ENCODE peak calls at places on chromosomes 1 and 21, in seven cellular contexts. Y is T-helper 2 cell; X is stimulated activated CD8-positive, alpha-beta memory T cell treated with anti-CD3 and anti-CD28 coated beads, Interleukin-15, amount 100 ng/mL, for 24 hours; T is stimulated activated CD4-positive, alpha-beta T cell treated with anti-CD3 and anti-CD28 coated beads, Interleukin-15, amount 100 ng/mL, for 1 hour; D is HEK293T; L is foreskin fibroblast; S is fibroblast of lung. H is an unnamed sample.

GRCh38 chr1:1564278-1564677 is 10.4 kb downstream of the SSU72 start:
- DNase-seq in S (no peak), Y (no peak), T (no peak), X (no peak), L (no peak), D (no peak), H (no peak)

GRCh38 chr1:167629681-167630567 is at the start of gene RCSD1:
- DNase-seq in T (no peak), D (no peak), S (peak), L (no peak), X (no peak), Y (peak), H (peak)

GRCh38 chr21:37233551-37234146 is 33.5 kb downstream of the VPS26C start:
- DNase-seq in L (no peak), S (no peak), X (no peak), T (no peak), Y (no peak), D (no peak), H (no peak)

GRCh38 chr1:18922319-18922726 is 20.0 kb upstream of the ALDH4A1 start:
- DNase-seq in T (no peak), S (peak), X (no peak), L (peak), D (peak), Y (no peak), H (peak)

GRCh38 chr21:33109574-33110339 is 39.8 kb downstream of the OLIG1 start:
- DNase-seq in D (peak), Y (no peak), T (no peak), X (no peak), L (no peak), S (no peak), H (peak)

GRCh38 chr1:21909787-21910503 is 27.2 kb downstream of the HSPG2 start:
- DNase-seq in T (no peak), S (peak), L (no peak), D (no peak), X (no peak), Y (no peak), H (peak)

GRCh38 chr1:164636744-164637143 is 77.8 kb downstream of the PBX1 start:
- DNase-seq in X (no peak), D (no peak), T (no peak), L (no peak), S (no peak), Y (no peak), H (no peak)

GRCh38 chr21:46116189-46116845 is 18.4 kb downstream of the COL6A2 start:
- DNase-seq in T (no peak), X (no peak), D (no peak), S (no peak), L (no peak), Y (peak), H (peak)

GRCh38 chr1:24111264-24111997 is 504 bp downstream of the MYOM3 start:
- DNase-seq in X (no peak), D (no peak), T (no peak), L (no peak), S (no peak), Y (no peak), H (no peak)

GRCh38 chr1:162369571-162369970 is 7.1 kb downstream of the SPATA46 start:
- DNase-seq in S (no peak), X (no peak), L (no peak), D (no peak), T (no peak), Y (no peak), H (no peak)

GRCh38 chr1:211247921-211248320 is 11.2 kb upstream of the RCOR3 start:
- DNase-seq in X (no peak), L (no peak), T (no peak), Y (no peak), D (no peak), S (no peak), H (no peak)

GRCh38 chr1:167455786-167456446 is 62.4 kb downstream of the CD247 start:
- DNase-seq in L (no peak), T (no peak), S (peak), Y (peak), X (no peak), D (peak), H (peak)

GRCh38 chr1:110627763-110628162 is 21.6 kb upstream of the KCNA2 start:
- DNase-seq in Y (no peak), X (no peak), S (no peak), D (no peak), T (no peak), L (no peak), H (no peak)

GRCh38 chr1:37797750-37798345 is 4.2 kb downstream of the MANEAL start:
- DNase-seq in L (peak), Y (no peak), T (no peak), X (no peak), D (no peak), S (peak), H (no peak)

GRCh38 chr1:231796141-231796540 is 169.6 kb downstream of the DISC1 start:
- DNase-seq in D (no peak), Y (no peak), S (no peak), L (no peak), X (no peak), T (no peak), H (no peak)

GRCh38 chr1:212760126-212760823 is 31.3 kb downstream of the NSL1 start:
- DNase-seq in S (no peak), D (peak), T (no peak), Y (peak), L (no peak), X (no peak), H (peak)

GRCh38 chr1:19461352-19461645 is 24.0 kb downstream of the CAPZB start:
- DNase-seq in D (no peak), S (no peak), Y (no peak), X (no peak), L (no peak), T (no peak), H (no peak)

GRCh38 chr21:36454079-36454478 is 25.8 kb downstream of the CLDN14 start:
- DNase-seq in S (no peak), T (no peak), L (no peak), D (no peak), Y (no peak), X (no peak), H (no peak)

GRCh38 chr21:29248124-29248523 is 50.6 kb upstream of the BACH1 start:
- DNase-seq in S (no peak), T (no peak), D (no peak), X (no peak), L (no peak), Y (no peak), H (no peak)

GRCh38 chr1:164922585-164922984 is 363.6 kb downstream of the PBX1 start:
- DNase-seq in X (no peak), T (no peak), D (no peak), S (no peak), Y (no peak), L (no peak), H (no peak)

GRCh38 chr1:11654571-11655262 is at the start of gene FBXO44:
- DNase-seq in S (no peak), L (no peak), T (peak), D (peak), Y (peak), X (peak), H (peak)

GRCh38 chr1:181972256-181972655 is 89.3 kb downstream of the ZNF648 start:
- DNase-seq in Y (no peak), L (no peak), X (no peak), T (no peak), S (no peak), D (no peak), H (no peak)

GRCh38 chr1:90761781-90762589 is 44.9 kb upstream of the BARHL2 start:
- DNase-seq in D (no peak), Y (no peak), L (no peak), X (no peak), S (no peak), T (no peak), H (no peak)

GRCh38 chr1:2494323-2494693 is 18.2 kb downstream of the PLCH2 start:
- DNase-seq in L (peak), X (no peak), S (peak), T (no peak), D (peak), Y (no peak), H (no peak)

GRCh38 chr1:213988639-213989070 is 882 bp downstream of the PROX1 start:
- DNase-seq in S (no peak), T (no peak), D (no peak), Y (no peak), L (no peak), X (no peak), H (no peak)